ENCODE peak calls at places on chromosomes 3 and 15, in five cellular contexts. One of them, this sample, is unnamed.

GRCh38 chr15:77187751-77188464 is 117.0 kb upstream of the TSPAN3 start:
- DNase-seq in stimulated activated CD4-positive, alpha-beta T cell treated with anti-CD3 and anti-CD28 coated beads, TNF-alpha, amount 100 ng/mL, for 24 hours: no peak
- DNase-seq in naive thymus-derived CD8-positive, alpha-beta T cell: no peak
- DNase-seq in glutamatergic neuron: no peak
- DNase-seq in LoVo: no peak
- DNase-seq in this sample: no peak

GRCh38 chr3:193782280-193782654 is 189.3 kb downstream of the OPA1 start:
- DNase-seq in stimulated activated CD4-positive, alpha-beta T cell treated with anti-CD3 and anti-CD28 coated beads, TNF-alpha, amount 100 ng/mL, for 24 hours: no peak
- DNase-seq in LoVo: peak
- DNase-seq in naive thymus-derived CD8-positive, alpha-beta T cell: no peak
- DNase-seq in glutamatergic neuron: no peak
- DNase-seq in this sample: no peak

GRCh38 chr3:50370594-50370993 is 11.3 kb upstream of the TMEM115 start:
- DNase-seq in stimulated activated CD4-positive, alpha-beta T cell treated with anti-CD3 and anti-CD28 coated beads, TNF-alpha, amount 100 ng/mL, for 24 hours: no peak
- DNase-seq in LoVo: no peak
- DNase-seq in glutamatergic neuron: no peak
- DNase-seq in naive thymus-derived CD8-positive, alpha-beta T cell: no peak
- DNase-seq in this sample: no peak

GRCh38 chr3:22819209-22819608 is 383.9 kb upstream of the UBE2E2 start:
- DNase-seq in LoVo: no peak
- DNase-seq in stimulated activated CD4-positive, alpha-beta T cell treated with anti-CD3 and anti-CD28 coated beads, TNF-alpha, amount 100 ng/mL, for 24 hours: no peak
- DNase-seq in glutamatergic neuron: no peak
- DNase-seq in naive thymus-derived CD8-positive, alpha-beta T cell: no peak
- DNase-seq in this sample: no peak

GRCh38 chr3:44554626-44555592 is at the start of gene ZKSCAN7:
- DNase-seq in glutamatergic neuron: peak
- DNase-seq in LoVo: no peak
- DNase-seq in naive thymus-derived CD8-positive, alpha-beta T cell: peak
- DNase-seq in stimulated activated CD4-positive, alpha-beta T cell treated with anti-CD3 and anti-CD28 coated beads, TNF-alpha, amount 100 ng/mL, for 24 hours: peak
- DNase-seq in this sample: peak

GRCh38 chr3:15467227-15468181 is 40.1 kb downstream of the EAF1 start:
- DNase-seq in glutamatergic neuron: no peak
- DNase-seq in LoVo: no peak
- DNase-seq in naive thymus-derived CD8-positive, alpha-beta T cell: no peak
- DNase-seq in stimulated activated CD4-positive, alpha-beta T cell treated with anti-CD3 and anti-CD28 coated beads, TNF-alpha, amount 100 ng/mL, for 24 hours: no peak
- DNase-seq in this sample: peak

GRCh38 chr15:82132742-82133141 is 86.9 kb upstream of the MEX3B start:
- DNase-seq in glutamatergic neuron: no peak
- DNase-seq in LoVo: no peak
- DNase-seq in stimulated activated CD4-positive, alpha-beta T cell treated with anti-CD3 and anti-CD28 coated beads, TNF-alpha, amount 100 ng/mL, for 24 hours: no peak
- DNase-seq in naive thymus-derived CD8-positive, alpha-beta T cell: no peak
- DNase-seq in this sample: no peak

GRCh38 chr15:39365161-39365560 is 215.7 kb upstream of the THBS1 start:
- DNase-seq in naive thymus-derived CD8-positive, alpha-beta T cell: no peak
- DNase-seq in glutamatergic neuron: no peak
- DNase-seq in LoVo: no peak
- DNase-seq in stimulated activated CD4-positive, alpha-beta T cell treated with anti-CD3 and anti-CD28 coated beads, TNF-alpha, amount 100 ng/mL, for 24 hours: no peak
- DNase-seq in this sample: no peak

GRCh38 chr3:177770821-177771220 is 573.5 kb upstream of the TBL1XR1 start:
- DNase-seq in naive thymus-derived CD8-positive, alpha-beta T cell: no peak
- DNase-seq in LoVo: no peak
- DNase-seq in glutamatergic neuron: no peak
- DNase-seq in stimulated activated CD4-positive, alpha-beta T cell treated with anti-CD3 and anti-CD28 coated beads, TNF-alpha, amount 100 ng/mL, for 24 hours: no peak
- DNase-seq in this sample: no peak

GRCh38 chr3:13378155-13378554 is 42.0 kb downstream of the NUP210 start:
- DNase-seq in naive thymus-derived CD8-positive, alpha-beta T cell: no peak
- DNase-seq in glutamatergic neuron: no peak
- DNase-seq in stimulated activated CD4-positive, alpha-beta T cell treated with anti-CD3 and anti-CD28 coated beads, TNF-alpha, amount 100 ng/mL, for 24 hours: no peak
- DNase-seq in LoVo: no peak
- DNase-seq in this sample: no peak

GRCh38 chr3:136862611-136862951 is 573 bp downstream of the NCK1 start:
- DNase-seq in stimulated activated CD4-positive, alpha-beta T cell treated with anti-CD3 and anti-CD28 coated beads, TNF-alpha, amount 100 ng/mL, for 24 hours: peak
- DNase-seq in glutamatergic neuron: peak
- DNase-seq in naive thymus-derived CD8-positive, alpha-beta T cell: no peak
- DNase-seq in LoVo: peak
- DNase-seq in this sample: peak

GRCh38 chr15:92725171-92725570 is 69.6 kb upstream of the FAM174B start:
- DNase-seq in stimulated activated CD4-positive, alpha-beta T cell treated with anti-CD3 and anti-CD28 coated beads, TNF-alpha, amount 100 ng/mL, for 24 hours: no peak
- DNase-seq in LoVo: no peak
- DNase-seq in naive thymus-derived CD8-positive, alpha-beta T cell: no peak
- DNase-seq in glutamatergic neuron: no peak
- DNase-seq in this sample: no peak

GRCh38 chr15:70492240-70493177 is 270.8 kb downstream of the UACA start:
- DNase-seq in stimulated activated CD4-positive, alpha-beta T cell treated with anti-CD3 and anti-CD28 coated beads, TNF-alpha, amount 100 ng/mL, for 24 hours: peak
- DNase-seq in naive thymus-derived CD8-positive, alpha-beta T cell: peak
- DNase-seq in glutamatergic neuron: no peak
- DNase-seq in LoVo: peak
- DNase-seq in this sample: peak

This sample was measured in effector memory CD8-positive, alpha-beta T cell.